ENCODE peak calls at places on chromosomes 2 and 18, in seven cellular contexts. One of them, this sample, is unnamed.
A peak's percentile ranks its signal among the peaks of the same experiment; 100 is the strongest.

GRCh38 chr2:14735696-14736095 is 103.2 kb downstream of the LRATD1 start:
- DNase-seq in right cardiac atrium: no peak
- DNase-seq in GM18507: no peak
- DNase-seq in adrenal gland: no peak
- DNase-seq in NCI-H748 treated with DMSO at 0.1 percent for 48 hours: no peak
- DNase-seq in GM03348: no peak
- DNase-seq in GM20000: no peak
- DNase-seq in this sample: no peak

GRCh38 chr2:239075918-239076727 is 228.2 kb downstream of the TWIST2 start:
- DNase-seq in right cardiac atrium: peak; percentile 2
- DNase-seq in GM18507: no peak
- DNase-seq in adrenal gland: no peak
- DNase-seq in NCI-H748 treated with DMSO at 0.1 percent for 48 hours: no peak
- DNase-seq in GM03348: no peak
- DNase-seq in GM20000: no peak
- DNase-seq in this sample: no peak

GRCh38 chr18:31206787-31207381 is 44.2 kb upstream of the DSC1 start:
- DNase-seq in right cardiac atrium: peak; percentile 79
- DNase-seq in GM18507: peak; percentile 23
- DNase-seq in adrenal gland: peak; percentile 65
- DNase-seq in NCI-H748 treated with DMSO at 0.1 percent for 48 hours: peak; percentile 44
- DNase-seq in GM03348: no peak
- DNase-seq in GM20000: peak; percentile 50
- DNase-seq in this sample: peak; percentile 12

GRCh38 chr18:23270999-23271680 is 135.9 kb downstream of the CABLES1 start:
- DNase-seq in right cardiac atrium: no peak
- DNase-seq in GM18507: no peak
- DNase-seq in adrenal gland: no peak
- DNase-seq in NCI-H748 treated with DMSO at 0.1 percent for 48 hours: no peak
- DNase-seq in GM03348: peak; percentile 40
- DNase-seq in GM20000: no peak
- DNase-seq in this sample: no peak

GRCh38 chr2:240326246-240326645 is 109.2 kb upstream of the GPC1 start:
- DNase-seq in right cardiac atrium: no peak
- DNase-seq in GM18507: no peak
- DNase-seq in adrenal gland: no peak
- DNase-seq in NCI-H748 treated with DMSO at 0.1 percent for 48 hours: no peak
- DNase-seq in GM03348: no peak
- DNase-seq in GM20000: no peak
- DNase-seq in this sample: no peak

GRCh38 chr2:231530099-231531085 is at the start of gene NMUR1:
- DNase-seq in right cardiac atrium: peak; percentile 92
- DNase-seq in GM18507: peak; percentile 62
- DNase-seq in adrenal gland: peak; percentile 45
- DNase-seq in NCI-H748 treated with DMSO at 0.1 percent for 48 hours: no peak
- DNase-seq in GM03348: peak; percentile 81
- DNase-seq in GM20000: peak; percentile 90
- DNase-seq in this sample: no peak

GRCh38 chr2:70103531-70104061 is 16.3 kb downstream of the PCBP1 start:
- DNase-seq in right cardiac atrium: no peak
- DNase-seq in GM18507: no peak
- DNase-seq in adrenal gland: no peak
- DNase-seq in NCI-H748 treated with DMSO at 0.1 percent for 48 hours: no peak
- DNase-seq in GM03348: no peak
- DNase-seq in GM20000: peak; percentile 49
- DNase-seq in this sample: no peak

GRCh38 chr2:234861841-234862735 is 89.7 kb upstream of the SH3BP4 start:
- DNase-seq in right cardiac atrium: no peak
- DNase-seq in GM18507: no peak
- DNase-seq in adrenal gland: peak; percentile 40
- DNase-seq in NCI-H748 treated with DMSO at 0.1 percent for 48 hours: no peak
- DNase-seq in GM03348: no peak
- DNase-seq in GM20000: no peak
- DNase-seq in this sample: no peak

GRCh38 chr2:74481961-74482800 is 617 bp downstream of the CCDC142 start:
- DNase-seq in right cardiac atrium: peak; percentile 72
- DNase-seq in GM18507: no peak
- DNase-seq in adrenal gland: peak; percentile 37
- DNase-seq in NCI-H748 treated with DMSO at 0.1 percent for 48 hours: no peak
- DNase-seq in GM03348: peak; percentile 55
- DNase-seq in GM20000: peak; percentile 66
- DNase-seq in this sample: no peak